ENCODE peak calls at places on chromosomes 2 and 18, in seven cellular contexts. P, H, A, V, U, K and W are unnamed samples.

GRCh38 chr2:138445227-138445626 is 56.3 kb upstream of the SPOPL start:
- DNase-seq in H (no peak), A (no peak), U (no peak), P (no peak), V (no peak), K (no peak), W (no peak)

GRCh38 chr2:232563580-232563979 is 13.1 kb downstream of the EIF4E2 start:
- DNase-seq in H (no peak), V (no peak), K (no peak), P (no peak), U (no peak), A (peak; percentile 77), W (no peak)

GRCh38 chr2:118300807-118301206 is 212.5 kb downstream of the INSIG2 start:
- DNase-seq in P (no peak), U (no peak), K (no peak), H (no peak), V (no peak), A (no peak), W (no peak)

GRCh38 chr2:179511105-179511504 is 246.5 kb upstream of the SESTD1 start:
- DNase-seq in P (no peak), A (no peak), H (no peak), V (no peak), U (no peak), K (no peak), W (no peak)

GRCh38 chr2:10721344-10722251 is at the start of gene ATP6V1C2:
- DNase-seq in U (peak; percentile 78), K (peak; percentile 17), V (peak; percentile 73), H (no peak), P (peak; percentile 78), A (no peak), W (no peak)

GRCh38 chr18:13587937-13588336 is 138.4 kb downstream of the FAM210A start:
- DNase-seq in P (no peak), U (no peak), H (no peak), A (no peak), V (no peak), K (no peak), W (no peak)

GRCh38 chr18:24265502-24266064 is 126.7 kb downstream of the CABYR start:
- DNase-seq in V (no peak), U (no peak), P (no peak), A (no peak), H (no peak), K (no peak), W (no peak)

GRCh38 chr2:165281387-165281786 is 42.2 kb downstream of the SCN2A start:
- DNase-seq in U (no peak), P (no peak), H (no peak), A (no peak), V (no peak), K (no peak), W (no peak)

GRCh38 chr2:230347659-230348305 is 20.8 kb downstream of the SP140L start:
- DNase-seq in H (no peak), P (no peak), U (no peak), V (no peak), K (no peak), A (peak; percentile 31), W (no peak)

GRCh38 chr2:128819092-128819491 is 500.4 kb upstream of the HS6ST1 start:
- DNase-seq in P (no peak), K (no peak), U (no peak), H (no peak), A (no peak), V (no peak), W (no peak)

GRCh38 chr2:204131621-204132020 is 195.1 kb downstream of the ICOS start:
- DNase-seq in A (no peak), U (no peak), P (no peak), K (no peak), H (no peak), V (no peak), W (no peak)

GRCh38 chr2:120594856-120595685 is 140.6 kb upstream of the GLI2 start:
- DNase-seq in A (no peak), P (peak; percentile 43), U (no peak), K (peak; percentile 30), H (peak; percentile 49), V (no peak), W (peak; percentile 59)

GRCh38 chr18:23143059-23143831 is 8.0 kb downstream of the CABLES1 start:
- DNase-seq in A (no peak), P (peak; percentile 64), K (no peak), H (no peak), V (no peak), U (no peak), W (peak; percentile 91)

GRCh38 chr2:33265584-33266338 is 210.7 kb upstream of the RASGRP3 start:
- DNase-seq in P (no peak), H (no peak), U (no peak), K (no peak), V (no peak), A (no peak), W (no peak)

GRCh38 chr2:174682578-174683391 is 81.5 kb downstream of the CHRNA1 start:
- DNase-seq in H (peak; percentile 88), K (no peak), A (peak; percentile 59), U (peak; percentile 61), P (peak; percentile 75), V (peak; percentile 66), W (peak; percentile 43)

GRCh38 chr2:196294510-196294909 is 123.1 kb upstream of the STK17B start:
- DNase-seq in K (no peak), H (no peak), A (no peak), P (no peak), V (no peak), U (no peak), W (no peak)

GRCh38 chr18:55779711-55780590 is 192.0 kb upstream of the TCF4 start:
- DNase-seq in A (peak; percentile 30), H (peak; percentile 71), V (peak; percentile 36), K (peak; percentile 37), U (no peak), P (peak; percentile 7), W (peak; percentile 90)

GRCh38 chr18:3869848-3870247 is 419.9 kb downstream of the TGIF1 start:
- DNase-seq in A (peak; percentile 76), H (no peak), P (no peak), U (no peak), K (peak; percentile 49), V (no peak), W (no peak)

GRCh38 chr2:68365087-68365486 is at the start of gene PLEK:
- DNase-seq in V (peak; percentile 70), P (peak; percentile 72), A (no peak), U (peak; percentile 60), H (peak; percentile 81), K (no peak), W (peak; percentile 53)

GRCh38 chr2:219519526-219519916 is 5.2 kb downstream of the ASIC4 start:
- DNase-seq in K (no peak), H (no peak), A (no peak), V (no peak), P (no peak), U (no peak), W (no peak)
- TF ChIP-seq CTCF in K (no peak), H (no peak), A (no peak), V (no peak), P (no peak), U (no peak), W (no peak)

GRCh38 chr2:43576983-43577892 is 18.6 kb downstream of the THADA start:
- DNase-seq in K (peak; percentile 48), V (no peak), H (no peak), A (peak; percentile 84), U (no peak), P (no peak), W (no peak)
- TF ChIP-seq POLR2A in K (no peak), V (no peak), H (no peak), A (no peak), U (no peak), P (no peak), W (no peak)

GRCh38 chr2:100865819-100866462 is 46.0 kb downstream of the NPAS2 start:
- DNase-seq in P (no peak), K (no peak), A (peak; percentile 84), H (no peak), U (peak; percentile 24), V (no peak), W (peak; percentile 42)

GRCh38 chr2:100875516-100876230 is 55.7 kb downstream of the NPAS2 start:
- DNase-seq in A (no peak), V (peak; percentile 53), P (no peak), H (no peak), U (peak; percentile 63), K (no peak), W (peak; percentile 56)

GRCh38 chr2:100869146-100869545 is 49.2 kb downstream of the NPAS2 start:
- DNase-seq in V (no peak), K (no peak), U (no peak), H (no peak), A (no peak), P (no peak), W (no peak)

GRCh38 chr2:100868083-100868482 is 48.1 kb downstream of the NPAS2 start:
- DNase-seq in U (no peak), A (no peak), K (no peak), H (no peak), P (no peak), V (no peak), W (no peak)

GRCh38 chr2:100870652-100871531 is 51.0 kb downstream of the NPAS2 start:
- DNase-seq in H (no peak), P (no peak), A (no peak), U (no peak), K (no peak), V (peak; percentile 45), W (no peak)
- TF ChIP-seq CTCF in H (peak; percentile 25), P (no peak), A (peak; percentile 28), U (no peak), K (no peak), V (no peak), W (no peak)

GRCh38 chr2:46849080-46849715 is 66.4 kb downstream of the MCFD2 start:
- DNase-seq in A (peak; percentile 76), H (no peak), K (peak; percentile 39), U (no peak), P (peak; percentile 71), V (peak; percentile 7), W (no peak)

GRCh38 chr2:46847726-46848421 is 67.7 kb downstream of the MCFD2 start:
- DNase-seq in A (peak; percentile 90), V (peak; percentile 16), K (no peak), U (no peak), P (no peak), H (no peak), W (no peak)

GRCh38 chr2:46850742-46851141 is 64.9 kb downstream of the MCFD2 start:
- DNase-seq in V (peak; percentile 16), P (peak; percentile 45), A (peak; percentile 97), K (no peak), H (no peak), U (peak; percentile 71), W (no peak)

GRCh38 chr2:46848446-46848845 is 67.2 kb downstream of the MCFD2 start:
- DNase-seq in H (no peak), K (no peak), U (no peak), P (no peak), V (peak; percentile 21), A (no peak), W (no peak)

DNA sequence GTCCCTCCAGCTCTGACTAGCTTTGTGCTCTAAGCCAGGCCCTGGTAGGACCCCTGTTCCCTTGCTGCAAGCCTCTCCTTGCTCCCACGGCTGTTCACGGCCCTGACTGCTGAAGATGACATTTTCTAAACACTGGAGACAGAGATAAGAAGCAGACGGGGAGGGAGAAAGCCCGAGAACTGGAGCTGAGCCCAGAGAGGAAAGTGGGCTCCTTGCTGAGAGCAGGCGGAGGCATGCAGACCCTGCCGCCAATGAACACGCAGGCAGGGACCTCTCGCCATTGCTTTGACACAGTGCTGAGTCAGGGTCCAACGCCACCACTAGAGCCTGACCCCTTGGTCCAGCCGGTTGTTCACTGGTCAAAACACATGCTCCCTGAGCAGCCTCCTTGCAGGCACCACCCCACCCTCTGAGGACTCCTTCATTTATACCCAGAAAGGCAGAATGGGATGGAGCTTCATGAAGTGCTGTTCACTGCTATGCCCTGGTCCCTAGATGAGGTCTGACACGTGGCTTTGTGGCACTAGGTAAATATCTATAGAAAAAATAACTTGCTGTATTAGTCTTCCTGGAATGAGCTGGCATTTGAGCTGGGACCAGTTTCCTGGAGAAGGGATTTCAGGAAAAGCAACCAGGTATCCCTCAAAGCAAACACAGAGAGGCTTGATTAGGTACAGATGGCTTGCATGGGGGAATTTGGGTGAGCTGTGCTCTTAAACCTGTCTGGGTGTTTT is 65.7 kb downstream of the MCFD2 start:
- DNase-seq in K (peak; percentile 89), H (peak; percentile 85), P (peak; percentile 31), A (peak; percentile 97), U (peak; percentile 51), V (peak; percentile 33), W (no peak)
- TF ChIP-seq POLR2A in K (no peak), H (no peak), P (no peak), A (peak; percentile 67), U (no peak), V (no peak), W (no peak)